ENCODE peak calls at places on chromosomes 2 and 18, in five cellular contexts. I is activated CD8-positive, alpha-beta memory T cell treated with anti-CD3 and anti-CD28 coated beads for 24 hours; X is non-pigmented ciliary epithelial cell; W is endothelial cell of umbilical vein; R is NCI-H446 treated with DMSO at 0.1 percent for 48 hours. J is an unnamed sample.

GRCh38 chr18:60064271-60064670 is 164.5 kb downstream of the PMAIP1 start:
- DNase-seq in I (no peak), X (no peak), W (no peak), R (peak), J (no peak)

GRCh38 chr2:170221317-170222288 is 43.7 kb downstream of the MYO3B start:
- DNase-seq in I (no peak), X (peak), W (peak), R (no peak), J (no peak)

GRCh38 chr2:211281430-211282073 is 725.2 kb downstream of the CPS1 start:
- DNase-seq in I (no peak), X (no peak), W (no peak), R (no peak), J (no peak)

GRCh38 chr18:10518595-10519273 is 7.1 kb upstream of the NAPG start:
- DNase-seq in I (no peak), X (no peak), W (peak), R (no peak), J (peak)

GRCh38 chr18:58005885-58006523 is 38.0 kb upstream of the NEDD4L start:
- DNase-seq in I (no peak), X (peak), W (no peak), R (no peak), J (no peak)

GRCh38 chr2:62536873-62537547 is 31.0 kb upstream of the TMEM17 start:
- DNase-seq in I (no peak), X (no peak), W (no peak), R (no peak), J (no peak)

GRCh38 chr18:37408676-37409305 is 156.8 kb downstream of the CELF4 start:
- DNase-seq in I (no peak), X (no peak), W (no peak), R (no peak), J (no peak)

GRCh38 chr2:238450440-238450861 is 23.7 kb downstream of the ASB1 start:
- DNase-seq in I (no peak), X (no peak), W (no peak), R (no peak), J (peak)

GRCh38 chr2:46151582-46151981 is 145.6 kb upstream of the EPAS1 start:
- DNase-seq in I (no peak), X (no peak), W (no peak), R (no peak), J (no peak)

GRCh38 chr2:225002656-225003045 is 39.6 kb downstream of the DOCK10 start:
- DNase-seq in I (no peak), X (no peak), W (no peak), R (peak), J (no peak)

GRCh38 chr2:20291106-20291564 is 59.5 kb downstream of the PUM2 start:
- DNase-seq in I (no peak), X (peak), W (peak), R (peak), J (no peak)

GRCh38 chr2:6832995-6833604 is 32.6 kb downstream of the CMPK2 start:
- DNase-seq in I (no peak), X (no peak), W (no peak), R (no peak), J (no peak)

GRCh38 chr2:88669371-88670214 is 21.9 kb upstream of the RPIA start:
- DNase-seq in I (no peak), X (no peak), W (peak), R (peak), J (no peak)

GRCh38 chr2:221276601-221277000 is 295.5 kb downstream of the EPHA4 start:
- DNase-seq in I (no peak), X (no peak), W (no peak), R (no peak), J (no peak)

GRCh38 chr2:191875859-191876258 is 29.0 kb upstream of the CAVIN2 start:
- DNase-seq in I (no peak), X (no peak), W (no peak), R (no peak), J (no peak)

GRCh38 chr18:27921904-27922541 is 254.9 kb downstream of the CDH2 start:
- DNase-seq in I (no peak), X (peak), W (no peak), R (no peak), J (no peak)

GRCh38 chr2:127105656-127106456 is 1.1 kb downstream of the BIN1 start:
- DNase-seq in I (no peak), X (no peak), W (peak), R (no peak), J (peak)

GRCh38 chr2:12456293-12457151 is 260.2 kb upstream of the TRIB2 start:
- DNase-seq in I (peak), X (peak), W (peak), R (peak), J (peak)

GRCh38 chr2:29698216-29698615 is 223.2 kb downstream of the ALK start:
- DNase-seq in I (no peak), X (no peak), W (no peak), R (no peak), J (no peak)

GRCh38 chr2:43270930-43271615 is 44.7 kb upstream of the ZFP36L2 start:
- DNase-seq in I (no peak), X (no peak), W (no peak), R (no peak), J (no peak)

GRCh38 chr2:33788044-33788443 is 188.9 kb upstream of the FAM98A start:
- DNase-seq in I (no peak), X (peak), W (no peak), R (no peak), J (no peak)

J was measured in gastrocnemius medialis.